ENCODE peak calls at places on chromosomes 4 and X, in four cellular contexts. S is fibroblast of mammary gland, D is heart right ventricle, T is H9. B is an unnamed sample.

GRCh38 chrX:9745417-9746115 is 20.1 kb downstream of the GPR143 start:
- DNase-seq in S (no peak), T (no peak), D (peak; percentile 22), B (peak; percentile 26)

GRCh38 chr4:22428441-22428840 is 87.4 kb downstream of the ADGRA3 start:
- DNase-seq in T (no peak), D (no peak), S (no peak), B (no peak)

GRCh38 chr4:90189128-90189527 is 61.9 kb downstream of the CCSER1 start:
- DNase-seq in D (no peak), T (no peak), S (no peak), B (no peak)

GRCh38 chr4:85127653-85128052 is 161.2 kb upstream of the WDFY3 start:
- DNase-seq in S (peak; percentile 50), T (peak; percentile 88), D (no peak), B (peak; percentile 1)

GRCh38 chrX:110156167-110156754 is 153.3 kb downstream of the TMEM164 start:
- DNase-seq in D (no peak), S (no peak), T (no peak), B (no peak)

GRCh38 chr4:7034262-7035081 is 8.7 kb upstream of the TADA2B start:
- DNase-seq in D (no peak), S (no peak), T (no peak), B (no peak)

GRCh38 chrX:111447298-111447697 is 35.3 kb upstream of the DCX start:
- DNase-seq in T (peak; percentile 57), S (peak; percentile 25), D (no peak), B (peak; percentile 31)

GRCh38 chr4:33411182-33411581 is 2691.0 kb downstream of the PCDH7 start:
- DNase-seq in D (no peak), S (peak; percentile 69), T (no peak), B (no peak)

GRCh38 chrX:24464498-24464835 is 619 bp upstream of the PDK3 start:
- DNase-seq in D (no peak), T (no peak), S (no peak), B (no peak)

GRCh38 chrX:21661316-21661715 is 3.2 kb upstream of the KLHL34 start:
- DNase-seq in S (no peak), T (no peak), D (no peak), B (no peak)

GRCh38 chr4:15971068-15971801 is 8.3 kb upstream of the FGFBP2 start:
- DNase-seq in D (no peak), S (no peak), T (no peak), B (no peak)

DNA sequence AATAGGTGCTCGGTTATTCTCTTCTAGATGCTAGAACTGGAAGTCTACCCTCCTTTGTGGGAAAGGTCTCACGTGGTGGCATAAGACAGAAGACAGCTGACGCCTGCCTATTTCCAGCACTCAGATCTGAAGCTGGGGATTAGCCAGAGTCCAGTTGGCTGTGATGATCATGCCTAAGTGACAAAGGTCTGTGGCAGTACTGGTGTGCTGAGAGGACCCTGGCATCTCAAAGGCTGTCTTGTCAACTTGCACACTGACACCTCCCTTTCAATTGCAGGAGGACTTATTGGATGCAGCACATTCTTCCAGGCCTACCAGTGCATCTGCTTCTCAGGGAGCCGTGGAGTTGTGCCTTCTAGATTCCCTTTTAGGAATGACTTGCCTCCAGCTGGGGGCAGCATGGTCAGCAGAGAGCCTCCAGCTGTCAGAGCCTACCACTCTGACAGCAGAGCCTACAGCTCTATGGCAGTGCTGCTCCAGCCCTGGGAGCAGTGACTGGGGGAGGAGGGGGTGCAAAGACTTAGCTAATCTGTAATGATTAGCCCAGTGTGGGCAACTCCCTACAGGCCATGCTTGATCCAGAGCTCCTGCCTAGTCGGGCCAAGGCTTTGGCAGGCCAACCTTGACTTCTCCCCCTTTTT is 13.6 kb upstream of the FGFBP2 start:
- DNase-seq in D (no peak), S (peak; percentile 10), T (no peak), B (no peak)
- TF ChIP-seq CTCF in D (peak; percentile 20), S (no peak), T (peak; percentile 31), B (no peak)

DNA sequence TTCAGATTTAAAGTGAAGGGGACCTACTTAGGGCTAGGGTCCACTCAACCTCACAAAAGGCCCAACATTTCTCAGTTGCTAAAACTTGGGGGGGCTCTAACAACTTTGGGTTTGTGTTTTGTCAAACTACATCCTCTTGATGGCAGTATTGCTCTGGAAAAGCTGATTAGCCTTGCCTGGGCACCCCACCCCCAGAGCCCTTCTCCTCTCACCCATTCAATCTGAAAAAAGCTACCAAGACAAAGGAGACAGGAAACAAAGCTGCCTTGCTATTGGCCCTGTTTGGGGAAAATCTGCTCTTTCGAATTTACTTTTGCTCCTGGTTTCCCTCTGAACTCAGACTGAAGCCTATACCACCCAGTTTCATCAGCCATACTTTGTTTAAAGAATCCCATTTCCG is 195.2 kb upstream of the STK26 start:
- DNase-seq in T (peak; percentile 53), S (no peak), D (no peak), B (peak; percentile 62)
- TF ChIP-seq CTCF in T (peak; percentile 70), S (peak; percentile 13), D (peak; percentile 30), B (peak; percentile 26)

GRCh38 chr4:87423313-87424031 is 1.1 kb downstream of the NUDT9 start:
- DNase-seq in D (no peak), T (no peak), S (peak; percentile 34), B (no peak)
- TF ChIP-seq CTCF in D (peak; percentile 28), T (no peak), S (peak; percentile 11), B (no peak)

GRCh38 chr4:120920666-120921065 is 1.9 kb downstream of the PRDM5 start:
- DNase-seq in T (no peak), S (no peak), D (no peak), B (no peak)
- TF ChIP-seq CTCF in T (no peak), S (no peak), D (no peak), B (no peak)

GRCh38 chrX:153668423-153669173 is 5.0 kb downstream of the PNCK start:
- DNase-seq in S (no peak), D (no peak), T (no peak), B (no peak)

GRCh38 chrX:153669901-153670731 is 3.5 kb downstream of the PNCK start:
- DNase-seq in S (no peak), T (no peak), D (no peak), B (no peak)

GRCh38 chrX:153667931-153668396 is 5.6 kb downstream of the PNCK start:
- DNase-seq in D (peak; percentile 77), S (peak; percentile 71), T (peak; percentile 79), B (peak; percentile 89)

GRCh38 chrX:153670748-153671588 is 2.6 kb downstream of the PNCK start:
- DNase-seq in D (no peak), T (no peak), S (no peak), B (no peak)

GRCh38 chrX:153669174-153669890 is 4.3 kb downstream of the PNCK start:
- DNase-seq in D (no peak), T (peak; percentile 61), S (peak; percentile 10), B (peak; percentile 37)
- TF ChIP-seq CTCF in D (peak; percentile 68), T (peak; percentile 91), S (peak; percentile 52), B (peak; percentile 84)

B was measured in activated CD8-positive, alpha-beta T cell treated with anti-CD3 and anti-CD28 coated beads for 36 hours.